ENCODE peak calls at places on chromosome 18, in ten cellular contexts. V, T, M, W, Q, P, B, F, Y and I are unnamed samples.

GRCh38 chr18:10230072-10230471 is 224.4 kb upstream of the APCDD1 start:
- DNase-seq in B (no peak), Q (no peak), T (no peak), F (peak), Y (no peak), P (peak), V (no peak), M (no peak), W (no peak), I (no peak)

GRCh38 chr18:50298443-50299284 is 11.2 kb upstream of the CXXC1 start:
- DNase-seq in P (no peak), F (peak), T (no peak), Y (no peak), W (no peak), V (no peak), B (no peak), M (no peak), Q (no peak), I (no peak)

GRCh38 chr18:59900222-59901128 is 679 bp downstream of the PMAIP1 start:
- DNase-seq in M (no peak), Q (peak), F (peak), B (no peak), V (peak), W (peak), T (peak), P (no peak), Y (no peak), I (peak)

GRCh38 chr18:54671291-54671881 is 80.3 kb downstream of the DYNAP start:
- DNase-seq in Q (peak), B (no peak), V (no peak), T (peak), P (peak), M (no peak), Y (no peak), F (peak), W (no peak), I (no peak)

GRCh38 chr18:32355896-32356295 is 114.8 kb downstream of the GAREM1 start:
- DNase-seq in W (no peak), B (no peak), T (no peak), P (no peak), F (no peak), Q (no peak), Y (no peak), M (no peak), V (no peak), I (no peak)

GRCh38 chr18:23964282-23965238 is 50.0 kb upstream of the TTC39C start:
- DNase-seq in F (peak), Q (no peak), P (peak), T (peak), M (no peak), W (no peak), V (no peak), Y (no peak), B (no peak), I (no peak)

GRCh38 chr18:39604836-39605235 is 2039.2 kb upstream of the CELF4 start:
- DNase-seq in W (no peak), M (no peak), Q (no peak), T (no peak), F (no peak), P (no peak), B (no peak), Y (no peak), V (no peak), I (no peak)

GRCh38 chr18:70074091-70074490 is 126.4 kb upstream of the CD226 start:
- DNase-seq in M (no peak), T (no peak), W (no peak), P (no peak), Q (no peak), B (no peak), F (no peak), V (no peak), Y (no peak), I (no peak)

GRCh38 chr18:22830511-22830910 is 102.6 kb upstream of the RBBP8 start:
- DNase-seq in M (no peak), Y (no peak), W (no peak), Q (no peak), F (peak), P (no peak), T (no peak), B (no peak), V (no peak), I (no peak)

GRCh38 chr18:36316246-36316645 is 18.7 kb downstream of the FHOD3 start:
- DNase-seq in P (no peak), V (no peak), B (no peak), W (no peak), T (no peak), F (no peak), Y (no peak), M (peak), Q (no peak), I (no peak)

GRCh38 chr18:40382191-40382590 is 1572.8 kb upstream of the PIK3C3 start:
- DNase-seq in Y (no peak), T (no peak), M (no peak), W (no peak), Q (no peak), P (no peak), F (no peak), B (no peak), V (no peak), I (no peak)

GRCh38 chr18:35991696-35992095 is 19.2 kb downstream of the RMP24 start:
- DNase-seq in B (no peak), Q (no peak), P (no peak), M (no peak), F (no peak), T (no peak), V (no peak), Y (no peak), W (no peak), I (no peak)

GRCh38 chr18:51266736-51267135 is 69.3 kb upstream of the MEX3C start:
- DNase-seq in B (no peak), M (no peak), W (no peak), Q (no peak), T (no peak), P (no peak), F (no peak), V (no peak), Y (no peak), I (no peak)

GRCh38 chr18:22238036-22238435 is 68.6 kb downstream of the GATA6 start:
- DNase-seq in Y (no peak), M (no peak), W (no peak), T (no peak), B (no peak), P (no peak), F (peak), V (no peak), Q (no peak), I (no peak)

GRCh38 chr18:24926649-24927048 is 425.3 kb downstream of the ZNF521 start:
- DNase-seq in Y (no peak), W (no peak), T (no peak), M (no peak), V (no peak), Q (no peak), B (no peak), F (no peak), P (no peak), I (no peak)

GRCh38 chr18:49613741-49614151 is 51.9 kb downstream of the LIPG start:
- DNase-seq in Y (no peak), Q (no peak), T (no peak), V (no peak), B (no peak), P (no peak), M (no peak), F (no peak), W (no peak), I (no peak)

GRCh38 chr18:10689231-10689953 is 163.6 kb downstream of the NAPG start:
- DNase-seq in Q (no peak), B (no peak), W (no peak), P (no peak), V (no peak), Y (no peak), F (no peak), T (no peak), M (no peak), I (no peak)

GRCh38 chr18:5729983-5730699 is 165.2 kb downstream of the TMEM200C start:
- DNase-seq in Y (no peak), F (no peak), Q (no peak), P (no peak), V (no peak), W (no peak), B (no peak), M (no peak), T (no peak), I (no peak)

GRCh38 chr18:49029628-49030027 is 78.9 kb upstream of the SMAD7 start:
- DNase-seq in Q (no peak), V (no peak), F (no peak), T (no peak), W (no peak), Y (peak), P (no peak), M (peak), B (no peak), I (no peak)

GRCh38 chr18:35267161-35267651 is 22.8 kb downstream of the ZSCAN30 start:
- DNase-seq in M (no peak), Y (peak), V (peak), W (peak), F (peak), P (no peak), Q (peak), T (no peak), B (no peak), I (peak)

GRCh38 chr18:46400449-46400848 is 256.6 kb downstream of the LOXHD1 start:
- DNase-seq in M (no peak), Y (no peak), B (no peak), Q (no peak), W (no peak), T (no peak), P (no peak), F (no peak), V (no peak), I (no peak)

GRCh38 chr18:27707201-27707600 is 469.7 kb downstream of the CDH2 start:
- DNase-seq in M (no peak), T (no peak), F (no peak), V (no peak), W (no peak), Q (no peak), B (no peak), P (no peak), Y (no peak), I (no peak)

GRCh38 chr18:29096380-29096779 is 919.5 kb upstream of the CDH2 start:
- DNase-seq in Q (no peak), T (no peak), F (no peak), Y (no peak), B (no peak), V (no peak), P (no peak), M (no peak), W (no peak), I (no peak)

GRCh38 chr18:46215902-46216723 is 111.9 kb downstream of the HAUS1 start:
- DNase-seq in F (no peak), W (no peak), B (no peak), P (no peak), Q (no peak), M (no peak), Y (no peak), V (no peak), T (no peak), I (no peak)

GRCh38 chr18:617970-618504 is 21.2 kb downstream of the CLUL1 start:
- DNase-seq in V (no peak), B (no peak), Q (no peak), T (peak), P (no peak), M (no peak), F (no peak), W (no peak), Y (no peak), I (no peak)

GRCh38 chr18:68275616-68276015 is 439.3 kb downstream of the TMX3 start:
- DNase-seq in T (no peak), B (no peak), V (no peak), P (no peak), Q (no peak), M (no peak), Y (no peak), F (no peak), W (no peak), I (no peak)

GRCh38 chr18:34764451-34764850 is 54.4 kb downstream of the DTNA start:
- DNase-seq in T (peak), B (no peak), W (no peak), Q (no peak), V (no peak), F (peak), Y (no peak), M (no peak), P (no peak), I (no peak)

GRCh38 chr18:9103488-9103887 is 989 bp downstream of the NDUFV2 start:
- DNase-seq in Y (no peak), M (no peak), W (no peak), Q (no peak), P (no peak), B (no peak), F (no peak), V (no peak), T (no peak), I (no peak)
- TF ChIP-seq POLR2AphosphoS5 in Y (no peak), M (no peak), W (no peak), Q (no peak), P (no peak), B (no peak), F (no peak), V (no peak), T (no peak), I (no peak)

DNA sequence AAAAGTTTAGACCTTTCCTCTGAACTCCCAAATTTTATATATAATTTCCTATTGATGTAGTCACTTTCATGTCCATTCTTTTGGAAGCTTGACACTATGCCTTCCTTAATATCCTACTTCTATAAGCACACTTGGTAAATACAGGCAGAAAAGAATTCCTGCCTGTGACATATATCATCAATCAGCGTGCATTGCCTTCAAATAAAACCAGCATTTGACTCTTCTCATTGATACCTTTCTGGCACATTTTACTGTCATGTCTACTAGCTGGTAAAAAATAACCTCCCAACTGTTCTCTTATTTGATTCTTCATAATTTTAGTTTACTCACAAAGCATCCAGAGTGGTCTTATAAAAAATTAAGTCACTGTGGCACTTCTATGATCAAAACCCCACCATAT is 693.5 kb downstream of the CBLN2 start:
- DNase-seq in P (no peak), M (no peak), W (no peak), Y (no peak), V (no peak), Q (no peak), B (no peak), T (no peak), F (no peak), I (no peak)
- TF ChIP-seq POLR2AphosphoS5 in P (no peak), M (no peak), W (no peak), Y (no peak), V (no peak), Q (no peak), B (no peak), T (no peak), F (no peak), I (no peak)

GRCh38 chr18:44521673-44522032 is 159.0 kb upstream of the SETBP1 start:
- DNase-seq in Q (no peak), P (no peak), T (no peak), V (no peak), B (no peak), M (no peak), Y (no peak), F (no peak), W (no peak), I (no peak)

GRCh38 chr18:44514766-44515165 is 165.9 kb upstream of the SETBP1 start:
- DNase-seq in W (no peak), F (no peak), M (no peak), V (no peak), P (no peak), T (no peak), Q (no peak), Y (no peak), B (no peak), I (no peak)

GRCh38 chr18:44518091-44518490 is 162.6 kb upstream of the SETBP1 start:
- DNase-seq in M (no peak), P (no peak), V (no peak), W (no peak), Y (no peak), F (no peak), T (no peak), B (no peak), Q (no peak), I (no peak)

GRCh38 chr18:44520981-44521672 is 159.6 kb upstream of the SETBP1 start:
- DNase-seq in V (no peak), P (no peak), M (no peak), F (no peak), B (no peak), W (no peak), Q (no peak), T (no peak), Y (no peak), I (no peak)

GRCh38 chr18:44518666-44519065 is 162.0 kb upstream of the SETBP1 start:
- DNase-seq in B (no peak), P (no peak), Y (no peak), T (no peak), M (no peak), W (no peak), V (no peak), Q (no peak), F (no peak), I (no peak)
- TF ChIP-seq POLR2AphosphoS5 in B (no peak), P (no peak), Y (no peak), T (no peak), M (no peak), W (no peak), V (no peak), Q (no peak), F (no peak), I (no peak)

DNA sequence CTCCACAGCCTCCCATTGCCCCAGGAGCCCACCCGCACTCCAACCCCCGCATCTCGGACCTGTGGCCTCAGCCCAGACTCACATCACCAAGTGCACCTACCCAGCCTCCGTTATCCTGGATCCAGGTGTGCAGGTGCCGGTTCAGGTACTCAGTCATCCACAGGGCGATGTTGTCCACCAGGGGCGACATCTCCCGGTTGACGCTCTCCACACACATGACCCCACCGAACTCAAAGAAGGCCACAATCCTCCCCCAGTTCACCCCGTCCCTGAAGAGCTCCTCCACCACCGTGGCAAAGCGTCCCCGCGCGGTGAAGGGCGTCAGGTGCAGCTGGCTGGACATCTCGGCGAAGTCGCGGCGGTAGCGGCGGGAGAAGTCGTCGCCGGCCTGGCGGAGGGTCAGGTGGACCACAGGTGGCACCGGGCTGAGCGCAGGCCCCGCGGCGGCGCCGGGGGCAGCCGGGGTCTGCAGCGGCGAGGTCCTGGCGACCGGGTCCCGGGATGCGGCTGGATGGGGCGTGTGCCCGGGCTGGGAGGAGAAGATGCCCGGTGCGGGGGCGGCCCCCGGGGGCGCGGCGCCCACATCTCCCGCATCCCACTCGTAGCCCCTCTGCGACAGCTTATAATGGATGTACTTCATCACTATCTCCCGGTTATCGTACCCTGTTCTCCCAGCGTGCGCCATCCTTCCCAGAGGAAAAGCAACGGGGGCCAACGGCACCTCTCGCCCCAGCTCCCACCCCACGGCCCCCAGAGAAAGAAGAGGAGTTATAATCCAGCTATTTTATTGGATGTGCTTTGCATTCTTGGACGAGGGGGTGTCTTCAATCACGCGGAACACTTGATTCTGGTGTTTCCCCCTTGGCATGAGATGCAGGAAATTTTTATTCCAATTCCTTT is 1.3 kb downstream of the BCL2 start:
- DNase-seq in V (peak), Q (peak), B (no peak), M (no peak), F (peak), T (no peak), P (no peak), W (peak), Y (peak), I (peak)
- TF ChIP-seq POLR2AphosphoS5 in V (no peak), Q (no peak), B (peak), M (peak), F (no peak), T (no peak), P (no peak), W (no peak), Y (no peak), I (no peak)

DNA sequence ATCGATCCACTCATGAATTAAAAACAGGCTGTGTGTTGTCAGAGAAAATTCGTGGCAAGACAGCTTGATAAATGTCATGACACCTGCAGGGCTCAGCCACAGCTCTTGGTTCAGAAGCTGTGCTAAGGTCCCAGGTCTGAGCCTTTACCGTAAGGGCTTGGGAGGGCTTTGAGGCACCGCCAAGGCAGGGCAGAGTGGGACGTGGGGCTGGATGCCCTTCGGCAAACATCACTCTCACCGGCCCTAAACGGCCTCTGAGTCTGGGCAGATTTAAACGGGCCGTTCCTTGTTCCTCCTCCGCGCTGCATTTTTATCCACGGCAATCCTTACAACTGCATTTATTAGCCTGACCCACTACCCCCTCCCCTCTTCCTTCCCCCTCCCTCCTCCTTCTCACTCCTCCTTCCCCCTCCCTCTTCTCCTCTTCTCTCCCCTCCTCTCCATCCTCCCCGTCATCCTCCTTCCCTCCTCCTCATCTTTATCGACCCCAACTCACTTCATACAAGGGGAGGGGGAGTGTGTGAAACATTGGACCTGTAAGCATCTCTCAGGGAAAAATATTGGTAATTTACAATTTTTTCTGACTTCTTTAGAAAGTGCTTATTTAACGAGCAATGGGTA is 33.9 kb downstream of the MBP start:
- DNase-seq in V (no peak), P (no peak), F (peak), M (no peak), W (peak), B (no peak), Y (peak), T (no peak), Q (no peak), I (no peak)
- TF ChIP-seq POLR2AphosphoS5 in V (no peak), P (no peak), F (no peak), M (no peak), W (no peak), B (no peak), Y (no peak), T (no peak), Q (no peak), I (no peak)

DNA sequence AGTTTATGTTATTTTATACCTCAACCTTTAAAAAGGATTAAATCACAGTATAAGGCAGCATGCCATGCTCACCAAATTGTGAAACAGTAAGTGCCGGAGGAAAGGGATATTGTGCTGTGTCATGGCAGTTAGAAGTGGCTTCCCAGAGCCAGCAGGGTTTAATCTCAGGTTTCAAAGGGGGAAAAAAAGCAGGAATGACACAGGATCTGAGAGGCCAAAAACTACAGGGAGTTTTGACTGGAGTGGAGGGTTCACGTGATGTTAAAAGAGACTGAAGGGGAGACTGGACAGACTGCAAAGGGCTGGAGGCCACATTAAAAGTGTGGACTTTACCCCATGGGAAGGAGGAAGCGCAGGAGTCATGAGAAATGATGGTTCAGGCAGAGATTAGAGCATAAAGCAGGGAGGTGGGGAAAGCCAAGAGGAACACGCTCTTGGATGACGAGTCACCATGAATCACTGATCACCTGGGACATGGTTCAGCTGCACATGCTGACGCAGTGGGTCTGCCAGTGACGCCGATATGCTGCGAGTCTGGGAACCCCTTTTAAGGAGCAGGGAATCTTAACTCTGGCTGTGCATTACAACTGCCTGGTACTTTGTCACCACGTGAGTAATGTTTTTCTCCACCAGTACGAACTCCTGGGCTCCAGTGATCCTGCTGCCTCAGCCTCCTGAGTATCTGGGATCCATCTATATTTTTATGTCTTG is 6.1 kb downstream of the CHMP1B start:
- DNase-seq in B (no peak), W (peak), V (peak), P (peak), F (peak), Q (no peak), Y (no peak), T (peak), M (peak), I (no peak)
- TF ChIP-seq POLR2AphosphoS5 in B (no peak), W (peak), V (peak), P (peak), F (no peak), Q (no peak), Y (no peak), T (no peak), M (peak), I (no peak)